ENCODE peak calls at places on chromosomes 5 and 9, in eight cellular contexts. D, F, C, Q, P, E, G and H are unnamed samples.

GRCh38 chr5:66558562-66558961 is 37.6 kb upstream of the MAST4 start:
- DNase-seq in E (no peak), C (no peak), P (no peak), D (no peak), G (no peak), Q (no peak), F (no peak), H (no peak)

GRCh38 chr5:147439253-147439652 is 70.6 kb downstream of the DPYSL3 start:
- DNase-seq in F (peak; percentile 62), C (no peak), P (no peak), E (no peak), G (no peak), D (no peak), Q (no peak), H (no peak)

GRCh38 chr5:33319841-33320240 is 120.9 kb upstream of the TARS1 start:
- DNase-seq in D (no peak), E (no peak), Q (no peak), G (no peak), F (no peak), P (no peak), C (no peak), H (no peak)

GRCh38 chr9:130960522-130961378 is 21.7 kb upstream of the FIBCD1 start:
- DNase-seq in Q (no peak), F (no peak), D (no peak), G (no peak), P (no peak), E (no peak), C (no peak), H (no peak)

GRCh38 chr9:20219437-20219836 is 402.9 kb downstream of the MLLT3 start:
- DNase-seq in Q (no peak), C (no peak), P (no peak), F (no peak), D (no peak), E (no peak), G (no peak), H (no peak)

GRCh38 chr9:29816954-29817703 is 2243.8 kb upstream of the C9orf72 start:
- DNase-seq in F (no peak), D (no peak), E (no peak), G (no peak), P (no peak), C (no peak), Q (no peak), H (no peak)

GRCh38 chr5:139301766-139302499 is 8.4 kb downstream of the MATR3 start:
- DNase-seq in P (no peak), E (no peak), G (no peak), Q (no peak), F (no peak), C (no peak), D (no peak), H (no peak)

GRCh38 chr9:33329996-33330395 is 39.7 kb downstream of the NFX1 start:
- DNase-seq in G (peak; percentile 82), P (peak; percentile 20), E (no peak), Q (no peak), F (no peak), D (peak; percentile 27), C (no peak), H (no peak)

GRCh38 chr5:167064199-167064811 is 1227.1 kb upstream of the WWC1 start:
- DNase-seq in P (no peak), E (no peak), C (no peak), D (no peak), Q (no peak), F (no peak), G (no peak), H (no peak)

GRCh38 chr5:114412509-114413171 is 50.8 kb downstream of the KCNN2 start:
- DNase-seq in P (peak; percentile 58), E (no peak), D (no peak), Q (peak; percentile 9), G (no peak), C (no peak), F (no peak), H (no peak)

GRCh38 chr9:86126998-86127972 is 27.9 kb upstream of the GOLM1 start:
- DNase-seq in F (peak; percentile 51), P (peak; percentile 93), G (peak; percentile 91), D (peak; percentile 98), C (no peak), Q (peak; percentile 57), E (no peak), H (no peak)

GRCh38 chr9:130713286-130713975 is 19.9 kb downstream of the EXOSC2 start:
- DNase-seq in E (no peak), Q (no peak), C (no peak), G (no peak), F (no peak), P (peak; percentile 34), D (no peak), H (no peak)

GRCh38 chr9:79985276-79985675 is 413.5 kb downstream of the TLE4 start:
- DNase-seq in C (no peak), P (no peak), D (no peak), E (no peak), Q (no peak), F (no peak), G (no peak), H (no peak)
- H3K27ac ChIP-seq in C (no peak overlapping the region), P (no peak overlapping the region), D (no peak overlapping the region), E (no peak overlapping the region), Q (no peak overlapping the region), F (no peak overlapping the region), G (no peak overlapping the region), H (no peak overlapping the region)

GRCh38 chr9:80701061-80701460 is 988.3 kb downstream of the TLE1 start:
- DNase-seq in F (no peak), G (no peak), Q (no peak), P (no peak), C (no peak), D (no peak), E (no peak), H (no peak)

GRCh38 chr9:80698725-80699124 is 990.6 kb downstream of the TLE1 start:
- DNase-seq in G (no peak), P (no peak), D (no peak), E (no peak), C (no peak), Q (no peak), F (no peak), H (no peak)

DNA sequence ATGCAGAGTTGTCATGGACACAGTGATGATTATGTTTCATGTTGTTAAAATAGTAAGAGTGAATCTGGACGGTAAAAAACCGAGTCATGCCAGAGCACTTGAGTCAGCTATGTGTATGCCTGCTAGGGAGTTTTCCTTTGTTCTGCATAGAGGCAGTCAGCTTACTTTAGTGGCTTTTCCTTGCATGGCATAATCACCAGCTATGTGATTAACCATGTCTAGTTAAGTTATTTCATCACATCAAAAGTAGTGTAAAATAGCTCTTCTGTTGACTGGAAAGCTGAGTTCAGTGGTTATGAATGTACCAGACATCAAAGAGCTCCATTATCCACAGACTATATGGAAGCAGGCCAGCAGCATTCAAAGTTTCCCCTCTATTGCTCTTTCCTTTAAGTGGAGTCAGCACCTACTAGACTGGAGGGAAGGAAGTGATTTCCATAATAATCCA is 989.8 kb downstream of the TLE1 start:
- DNase-seq in F (no peak), P (peak; percentile 54), D (no peak), C (no peak), G (no peak), E (no peak), Q (no peak), H (no peak)
- H3K27ac ChIP-seq in F (peak overlapping the region; percentile 50), P (peak overlapping the region; percentile 54), D (no peak overlapping the region), C (no peak overlapping the region), G (no peak overlapping the region), E (no peak overlapping the region), Q (peak overlapping the region; percentile 20), H (no peak overlapping the region)

GRCh38 chr5:15007549-15008142 is 136.1 kb upstream of the ANKH start:
- DNase-seq in E (no peak), F (no peak), G (no peak), D (no peak), P (no peak), Q (no peak), C (no peak), H (no peak)

GRCh38 chr5:15009420-15009819 is 137.8 kb upstream of the ANKH start:
- DNase-seq in E (no peak), Q (peak; percentile 83), G (peak; percentile 84), D (peak; percentile 60), P (peak; percentile 81), F (peak; percentile 54), C (no peak), H (no peak)

GRCh38 chr5:15010936-15011335 is 139.4 kb upstream of the ANKH start:
- DNase-seq in F (no peak), G (no peak), E (no peak), C (no peak), P (no peak), Q (no peak), D (no peak), H (no peak)

GRCh38 chr5:15008476-15008875 is 136.9 kb upstream of the ANKH start:
- DNase-seq in F (peak; percentile 95), G (peak; percentile 95), C (no peak), E (no peak), D (peak; percentile 70), P (peak; percentile 93), Q (peak; percentile 96), H (no peak)

DNA sequence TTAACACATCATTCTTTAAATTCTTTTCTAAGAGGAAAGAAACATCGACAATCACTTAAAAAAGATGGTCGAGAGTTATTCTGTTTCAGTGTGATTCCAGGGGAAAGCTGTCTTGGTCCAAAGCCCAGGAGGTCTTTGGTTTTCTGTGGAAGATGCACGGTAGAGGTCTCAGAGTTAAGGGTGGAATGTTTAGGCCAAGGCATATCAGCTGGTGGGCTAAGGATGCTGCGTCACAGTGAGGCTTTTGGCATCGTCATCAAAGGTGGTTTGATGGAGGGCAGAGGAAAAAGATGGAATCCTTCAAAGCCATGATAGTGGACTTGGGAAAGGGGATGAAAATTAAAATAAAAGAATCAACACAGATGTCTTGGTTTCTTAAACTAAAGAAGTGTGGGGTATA is 137.3 kb upstream of the ANKH start:
- DNase-seq in C (no peak), E (no peak), P (no peak), D (no peak), G (no peak), Q (no peak), F (no peak), H (no peak)
- H3K27ac ChIP-seq in C (no peak overlapping the region), E (no peak overlapping the region), P (peak overlapping the region; percentile 85), D (peak overlapping the region; percentile 89), G (peak overlapping the region; percentile 68), Q (peak overlapping the region; percentile 73), F (peak overlapping the region; percentile 31), H (no peak overlapping the region)

GRCh38 chr5:10355071-10355889 is 1.8 kb downstream of the MARCHF6 start:
- DNase-seq in P (no peak), F (no peak), Q (no peak), E (peak; percentile 21), D (no peak), G (no peak), C (no peak), H (peak; percentile 28)
- H3K27ac ChIP-seq in P (peak overlapping the region; percentile 96), F (peak overlapping the region; percentile 98), Q (peak overlapping the region; percentile 98), E (peak overlapping the region; percentile 91), D (peak overlapping the region; percentile 99), G (peak overlapping the region; percentile 91), C (peak overlapping the region; percentile 73), H (peak overlapping the region; percentile 84)

GRCh38 chr9:88528356-88528755 is 6.6 kb upstream of the NXNL2 start:
- DNase-seq in C (no peak), D (no peak), P (no peak), G (no peak), F (no peak), Q (no peak), E (no peak), H (no peak)
- H3K27ac ChIP-seq in C (no peak overlapping the region), D (peak overlapping the region; percentile 93), P (no peak overlapping the region), G (no peak overlapping the region), F (no peak overlapping the region), Q (no peak overlapping the region), E (no peak overlapping the region), H (no peak overlapping the region)

GRCh38 chr9:2291980-2292704 is 277.0 kb downstream of the SMARCA2 start:
- DNase-seq in C (no peak), Q (peak; percentile 53), D (no peak), G (no peak), P (peak; percentile 35), E (no peak), F (no peak), H (no peak)
- H3K27ac ChIP-seq in C (no peak overlapping the region), Q (peak overlapping the region; percentile 76), D (no peak overlapping the region), G (no peak overlapping the region), P (peak overlapping the region; percentile 49), E (no peak overlapping the region), F (no peak overlapping the region), H (no peak overlapping the region)